ENCODE peak calls at places on chromosomes 12 and 14, in five cellular contexts. One of them, this sample, is unnamed.

GRCh38 chr12:41485203-41485602 is 297.1 kb downstream of the PDZRN4 start:
- DNase-seq in fibroblast of pulmonary artery: peak
- DNase-seq in mucosa of descending colon: no peak
- DNase-seq in suprapubic skin: no peak
- DNase-seq in esophagus squamous epithelium: no peak
- DNase-seq in this sample: peak

GRCh38 chr12:132596016-132596415 is 14.4 kb downstream of the LRCOL1 start:
- DNase-seq in fibroblast of pulmonary artery: peak
- DNase-seq in mucosa of descending colon: no peak
- DNase-seq in suprapubic skin: no peak
- DNase-seq in esophagus squamous epithelium: no peak
- DNase-seq in this sample: peak

GRCh38 chr14:52961060-52961639 is 10.3 kb upstream of the FERMT2 start:
- DNase-seq in fibroblast of pulmonary artery: peak
- DNase-seq in mucosa of descending colon: peak
- DNase-seq in suprapubic skin: peak
- DNase-seq in esophagus squamous epithelium: no peak
- DNase-seq in this sample: peak

GRCh38 chr14:77478796-77479195 is 19.8 kb downstream of the ISM2 start:
- DNase-seq in fibroblast of pulmonary artery: no peak
- DNase-seq in mucosa of descending colon: no peak
- DNase-seq in suprapubic skin: no peak
- DNase-seq in esophagus squamous epithelium: no peak
- DNase-seq in this sample: no peak

GRCh38 chr14:22945642-22946041 is 11.2 kb downstream of the HAUS4 start:
- DNase-seq in fibroblast of pulmonary artery: no peak
- DNase-seq in mucosa of descending colon: no peak
- DNase-seq in suprapubic skin: no peak
- DNase-seq in esophagus squamous epithelium: no peak
- DNase-seq in this sample: no peak

GRCh38 chr14:96584907-96585671 is 82.9 kb downstream of the PAPOLA start:
- DNase-seq in fibroblast of pulmonary artery: no peak
- DNase-seq in mucosa of descending colon: no peak
- DNase-seq in suprapubic skin: no peak
- DNase-seq in esophagus squamous epithelium: no peak
- DNase-seq in this sample: no peak

GRCh38 chr12:43662736-43663135 is 95.9 kb downstream of the PUS7L start:
- DNase-seq in fibroblast of pulmonary artery: no peak
- DNase-seq in mucosa of descending colon: no peak
- DNase-seq in suprapubic skin: no peak
- DNase-seq in esophagus squamous epithelium: no peak
- DNase-seq in this sample: no peak

GRCh38 chr14:93332032-93332852 is 594 bp downstream of the BTBD7 start:
- DNase-seq in fibroblast of pulmonary artery: peak
- DNase-seq in mucosa of descending colon: peak
- DNase-seq in suprapubic skin: peak
- DNase-seq in esophagus squamous epithelium: no peak
- DNase-seq in this sample: peak

GRCh38 chr14:95500201-95500681 is 16.2 kb downstream of the SYNE3 start:
- DNase-seq in fibroblast of pulmonary artery: no peak
- DNase-seq in mucosa of descending colon: peak
- DNase-seq in suprapubic skin: no peak
- DNase-seq in esophagus squamous epithelium: no peak
- DNase-seq in this sample: no peak

GRCh38 chr12:24854908-24855307 is 94.0 kb downstream of the BCAT1 start:
- DNase-seq in fibroblast of pulmonary artery: peak
- DNase-seq in mucosa of descending colon: no peak
- DNase-seq in suprapubic skin: no peak
- DNase-seq in esophagus squamous epithelium: no peak
- DNase-seq in this sample: peak

GRCh38 chr14:53608369-53608768 is 348.3 kb downstream of the BMP4 start:
- DNase-seq in fibroblast of pulmonary artery: no peak
- DNase-seq in mucosa of descending colon: peak
- DNase-seq in suprapubic skin: peak
- DNase-seq in esophagus squamous epithelium: no peak
- DNase-seq in this sample: no peak

GRCh38 chr12:46361667-46362034 is 10.9 kb downstream of the SLC38A2 start:
- DNase-seq in fibroblast of pulmonary artery: peak
- DNase-seq in mucosa of descending colon: no peak
- DNase-seq in suprapubic skin: no peak
- DNase-seq in esophagus squamous epithelium: no peak
- DNase-seq in this sample: peak

GRCh38 chr12:47400251-47400650 is 305.6 kb downstream of the RPAP3 start:
- DNase-seq in fibroblast of pulmonary artery: no peak
- DNase-seq in mucosa of descending colon: no peak
- DNase-seq in suprapubic skin: no peak
- DNase-seq in esophagus squamous epithelium: no peak
- DNase-seq in this sample: no peak

GRCh38 chr12:67747869-67748760 is 99.6 kb downstream of the DYRK2 start:
- DNase-seq in fibroblast of pulmonary artery: peak
- DNase-seq in mucosa of descending colon: peak
- DNase-seq in suprapubic skin: no peak
- DNase-seq in esophagus squamous epithelium: no peak
- DNase-seq in this sample: peak

GRCh38 chr14:73465833-73466532 is 7.6 kb upstream of the NUMB start:
- DNase-seq in fibroblast of pulmonary artery: no peak
- DNase-seq in mucosa of descending colon: no peak
- DNase-seq in suprapubic skin: no peak
- DNase-seq in esophagus squamous epithelium: no peak
- DNase-seq in this sample: peak

GRCh38 chr12:2195085-2195484 is 142.3 kb downstream of the CACNA1C start:
- DNase-seq in fibroblast of pulmonary artery: no peak
- DNase-seq in mucosa of descending colon: no peak
- DNase-seq in suprapubic skin: no peak
- DNase-seq in esophagus squamous epithelium: no peak
- DNase-seq in this sample: no peak

GRCh38 chr12:9869307-9870161 is at the start of gene CLEC2B:
- DNase-seq in fibroblast of pulmonary artery: peak
- DNase-seq in mucosa of descending colon: peak
- DNase-seq in suprapubic skin: no peak
- DNase-seq in esophagus squamous epithelium: no peak
- DNase-seq in this sample: peak

GRCh38 chr14:72740504-72740961 is 153.4 kb downstream of the DPF3 start:
- DNase-seq in fibroblast of pulmonary artery: no peak
- DNase-seq in mucosa of descending colon: no peak
- DNase-seq in suprapubic skin: no peak
- DNase-seq in esophagus squamous epithelium: no peak
- DNase-seq in this sample: no peak

GRCh38 chr14:74255281-74255680 is 16.0 kb downstream of the VSX2 start:
- DNase-seq in fibroblast of pulmonary artery: no peak
- DNase-seq in mucosa of descending colon: no peak
- DNase-seq in suprapubic skin: no peak
- DNase-seq in esophagus squamous epithelium: no peak
- DNase-seq in this sample: no peak

GRCh38 chr14:22594156-22594716 is 3.9 kb upstream of the ABHD4 start:
- DNase-seq in fibroblast of pulmonary artery: no peak
- DNase-seq in mucosa of descending colon: peak
- DNase-seq in suprapubic skin: no peak
- DNase-seq in esophagus squamous epithelium: no peak
- DNase-seq in this sample: no peak

GRCh38 chr12:52204095-52204930 is 12.5 kb upstream of the KRT80 start:
- DNase-seq in fibroblast of pulmonary artery: no peak
- DNase-seq in mucosa of descending colon: no peak
- DNase-seq in suprapubic skin: peak
- DNase-seq in esophagus squamous epithelium: no peak
- DNase-seq in this sample: no peak

GRCh38 chr12:48016373-48017020 is 12.2 kb upstream of the COL2A1 start:
- DNase-seq in fibroblast of pulmonary artery: no peak
- DNase-seq in mucosa of descending colon: no peak
- DNase-seq in suprapubic skin: no peak
- DNase-seq in esophagus squamous epithelium: no peak
- DNase-seq in this sample: no peak

GRCh38 chr14:54299393-54300363 is 97.1 kb upstream of the CDKN3 start:
- DNase-seq in fibroblast of pulmonary artery: peak
- DNase-seq in mucosa of descending colon: peak
- DNase-seq in suprapubic skin: no peak
- DNase-seq in esophagus squamous epithelium: no peak
- DNase-seq in this sample: peak

GRCh38 chr14:89600950-89601826 is 184.2 kb upstream of the FOXN3 start:
- DNase-seq in fibroblast of pulmonary artery: peak
- DNase-seq in mucosa of descending colon: no peak
- DNase-seq in suprapubic skin: no peak
- DNase-seq in esophagus squamous epithelium: no peak
- DNase-seq in this sample: no peak

GRCh38 chr12:81161680-81162079 is 83.8 kb downstream of the ACSS3 start:
- DNase-seq in fibroblast of pulmonary artery: no peak
- DNase-seq in mucosa of descending colon: no peak
- DNase-seq in suprapubic skin: no peak
- DNase-seq in esophagus squamous epithelium: no peak
- DNase-seq in this sample: no peak

GRCh38 chr12:55743967-55744931 is 1.3 kb downstream of the GDF11 start:
- DNase-seq in fibroblast of pulmonary artery: no peak
- DNase-seq in mucosa of descending colon: no peak
- DNase-seq in suprapubic skin: no peak
- DNase-seq in esophagus squamous epithelium: no peak
- DNase-seq in this sample: peak

DNA sequence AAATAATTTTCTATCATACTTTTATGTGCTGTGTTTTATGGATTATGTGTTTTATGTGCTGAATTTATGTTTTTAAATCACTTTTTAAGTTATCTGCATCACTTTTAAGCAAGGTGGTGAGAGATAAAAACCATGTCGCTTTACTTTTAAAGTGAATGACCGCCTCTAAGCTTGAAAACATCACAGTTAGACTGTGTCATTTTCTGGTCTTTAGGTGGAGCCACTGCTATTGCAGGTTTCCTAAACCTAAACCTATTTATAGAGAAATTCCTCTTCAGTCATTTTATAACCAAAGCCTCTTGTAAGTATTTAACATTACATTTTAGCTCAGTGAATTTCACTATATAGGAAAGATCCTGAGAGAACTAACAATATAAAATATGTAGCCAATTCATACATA is 21.0 kb upstream of the MDM2 start:
- DNase-seq in fibroblast of pulmonary artery: no peak
- DNase-seq in mucosa of descending colon: no peak
- DNase-seq in suprapubic skin: no peak
- DNase-seq in esophagus squamous epithelium: no peak
- DNase-seq in this sample: peak
- TF ChIP-seq CTCF in fibroblast of pulmonary artery: peak
- TF ChIP-seq CTCF in mucosa of descending colon: no peak
- TF ChIP-seq CTCF in suprapubic skin: no peak
- TF ChIP-seq CTCF in esophagus squamous epithelium: no peak
- TF ChIP-seq CTCF in this sample: peak

DNA sequence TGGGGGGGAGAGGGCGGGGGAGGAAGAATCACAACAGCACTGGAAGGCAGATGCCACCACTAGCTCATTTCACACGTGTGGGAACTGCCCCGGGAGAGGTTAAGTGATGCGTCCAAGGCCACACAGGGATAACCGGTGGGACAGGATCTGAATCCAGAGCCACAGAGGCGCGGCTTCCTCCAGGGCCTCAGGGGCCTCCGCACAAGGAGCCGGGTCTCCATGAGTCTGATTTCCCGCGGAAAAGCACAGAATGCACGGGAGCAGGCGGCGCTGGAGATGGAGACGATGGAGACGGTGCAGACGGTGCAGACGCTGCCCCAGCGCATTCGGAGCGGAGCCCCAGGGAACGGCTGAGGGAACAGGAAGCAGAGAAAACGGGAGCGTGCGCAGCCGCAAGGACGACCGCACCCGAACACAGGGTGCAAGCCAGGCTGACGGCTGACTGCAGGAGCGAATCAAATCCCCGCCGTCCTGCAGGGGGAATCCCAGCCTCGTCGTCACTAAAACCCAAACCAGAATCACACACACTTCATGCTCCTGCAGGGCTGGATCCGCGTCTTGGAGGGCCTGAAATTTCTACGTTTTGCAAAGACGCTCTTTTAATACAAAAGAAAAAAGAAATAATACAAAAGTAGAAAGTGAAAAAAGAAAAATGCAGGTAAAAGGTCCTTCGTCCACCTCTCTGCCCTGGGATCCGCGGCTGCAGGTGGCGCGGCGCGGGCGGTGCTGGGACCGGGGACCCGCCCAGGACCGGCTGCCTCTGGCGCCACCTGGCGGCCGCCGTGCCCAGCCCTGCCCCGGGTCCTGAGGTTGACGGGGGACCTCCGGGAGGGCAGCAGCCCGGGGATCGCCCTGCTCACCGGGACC is 20.4 kb downstream of the STX2 start:
- DNase-seq in fibroblast of pulmonary artery: peak
- DNase-seq in mucosa of descending colon: peak
- DNase-seq in suprapubic skin: no peak
- DNase-seq in esophagus squamous epithelium: no peak
- DNase-seq in this sample: peak
- H3K4me3 ChIP-seq in fibroblast of pulmonary artery: peak
- H3K4me3 ChIP-seq in mucosa of descending colon: no peak
- H3K4me3 ChIP-seq in suprapubic skin: peak
- H3K4me3 ChIP-seq in esophagus squamous epithelium: peak
- H3K4me3 ChIP-seq in this sample: peak

DNA sequence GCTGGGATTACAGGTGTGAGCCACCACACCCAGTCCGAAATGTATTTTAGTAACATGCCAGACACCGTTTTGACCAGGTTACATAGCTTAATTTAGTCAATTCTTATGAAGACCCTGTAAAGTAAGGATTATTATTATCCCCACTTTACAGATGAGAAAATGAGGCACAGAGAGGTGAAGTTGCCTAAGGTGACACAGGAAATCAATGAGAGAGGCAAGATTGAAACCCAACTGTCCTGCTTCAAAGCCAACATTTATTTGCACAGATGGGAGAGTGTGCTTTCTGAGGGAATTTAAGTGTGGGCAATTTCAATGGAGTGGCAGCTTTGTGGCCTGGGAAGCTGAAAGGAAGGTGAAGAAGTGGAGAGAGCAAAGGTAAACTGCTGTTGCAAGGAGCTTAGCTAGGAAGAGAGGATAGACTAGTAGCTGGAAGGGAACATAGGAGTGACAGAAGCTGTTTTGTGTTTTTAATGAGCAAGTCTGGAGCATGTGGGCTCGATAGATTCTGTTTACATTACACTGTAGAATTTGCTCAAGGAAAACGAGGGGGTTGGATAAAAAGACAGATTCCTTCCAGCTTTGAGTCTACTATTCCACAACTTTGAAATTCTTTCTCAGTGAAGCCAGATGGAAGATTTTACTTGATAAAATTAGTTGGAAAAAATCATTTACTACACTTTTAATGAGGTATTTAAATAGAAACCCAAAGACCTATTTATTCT is 19.2 kb upstream of the EPS8 start:
- DNase-seq in fibroblast of pulmonary artery: no peak
- DNase-seq in mucosa of descending colon: no peak
- DNase-seq in suprapubic skin: no peak
- DNase-seq in esophagus squamous epithelium: no peak
- DNase-seq in this sample: peak
- TF ChIP-seq CTCF in fibroblast of pulmonary artery: no peak
- TF ChIP-seq CTCF in mucosa of descending colon: no peak
- TF ChIP-seq CTCF in suprapubic skin: no peak
- TF ChIP-seq CTCF in esophagus squamous epithelium: no peak
- TF ChIP-seq CTCF in this sample: no peak

GRCh38 chr12:69473229-69473628 is 3.0 kb downstream of the FRS2 start:
- DNase-seq in fibroblast of pulmonary artery: no peak
- DNase-seq in mucosa of descending colon: no peak
- DNase-seq in suprapubic skin: no peak
- DNase-seq in esophagus squamous epithelium: no peak
- DNase-seq in this sample: no peak

GRCh38 chr12:69476276-69477017 is 6.3 kb downstream of the FRS2 start:
- DNase-seq in fibroblast of pulmonary artery: no peak
- DNase-seq in mucosa of descending colon: no peak
- DNase-seq in suprapubic skin: no peak
- DNase-seq in esophagus squamous epithelium: no peak
- DNase-seq in this sample: peak

GRCh38 chr12:69479675-69480074 is 9.5 kb downstream of the FRS2 start:
- DNase-seq in fibroblast of pulmonary artery: no peak
- DNase-seq in mucosa of descending colon: no peak
- DNase-seq in suprapubic skin: no peak
- DNase-seq in esophagus squamous epithelium: no peak
- DNase-seq in this sample: no peak

GRCh38 chr12:69471667-69472385 is 1.6 kb downstream of the FRS2 start:
- DNase-seq in fibroblast of pulmonary artery: no peak
- DNase-seq in mucosa of descending colon: no peak
- DNase-seq in suprapubic skin: no peak
- DNase-seq in esophagus squamous epithelium: no peak
- DNase-seq in this sample: no peak

GRCh38 chr12:69475237-69475984 is 5.2 kb downstream of the FRS2 start:
- DNase-seq in fibroblast of pulmonary artery: peak
- DNase-seq in mucosa of descending colon: no peak
- DNase-seq in suprapubic skin: no peak
- DNase-seq in esophagus squamous epithelium: no peak
- DNase-seq in this sample: peak
- H3K4me3 ChIP-seq in fibroblast of pulmonary artery: peak
- H3K4me3 ChIP-seq in mucosa of descending colon: no peak
- H3K4me3 ChIP-seq in suprapubic skin: peak
- H3K4me3 ChIP-seq in esophagus squamous epithelium: peak
- H3K4me3 ChIP-seq in this sample: no peak

This sample was measured in choroid plexus epithelial cell.